ENCODE peak calls at places on chromosomes 12 and 14, in seven cellular contexts. One of them, this sample, is unnamed.

GRCh38 chr12:26198742-26199141 is 3.4 kb downstream of the SSPN start:
- DNase-seq in A549: no peak
- DNase-seq in GM20000: no peak
- DNase-seq in IMR-90: peak
- DNase-seq in AG09319: no peak
- DNase-seq in GM13976: no peak
- DNase-seq in HCT116: no peak
- DNase-seq in this sample: no peak

GRCh38 chr12:6476496-6476895 is 6.0 kb upstream of the VAMP1 start:
- DNase-seq in AG09319: peak
- DNase-seq in GM13976: no peak
- DNase-seq in IMR-90: peak
- DNase-seq in HCT116: no peak
- DNase-seq in A549: no peak
- DNase-seq in GM20000: no peak
- DNase-seq in this sample: no peak

GRCh38 chr14:22379727-22380126 is 209.3 kb downstream of the DAD1 start:
- DNase-seq in A549: no peak
- DNase-seq in AG09319: no peak
- DNase-seq in GM20000: no peak
- DNase-seq in IMR-90: peak
- DNase-seq in GM13976: no peak
- DNase-seq in HCT116: no peak
- DNase-seq in this sample: no peak

GRCh38 chr12:3090238-3091029 is 13.3 kb downstream of the TSPAN9 start:
- DNase-seq in GM20000: no peak
- DNase-seq in HCT116: no peak
- DNase-seq in IMR-90: no peak
- DNase-seq in AG09319: no peak
- DNase-seq in A549: no peak
- DNase-seq in GM13976: no peak
- DNase-seq in this sample: no peak

GRCh38 chr14:99809864-99810854 is 16.9 kb downstream of the EML1 start:
- DNase-seq in AG09319: no peak
- DNase-seq in HCT116: no peak
- DNase-seq in GM20000: no peak
- DNase-seq in A549: no peak
- DNase-seq in IMR-90: no peak
- DNase-seq in GM13976: no peak
- DNase-seq in this sample: no peak

GRCh38 chr12:66269757-66270383 is 32.4 kb upstream of the HELB start:
- DNase-seq in IMR-90: peak
- DNase-seq in GM20000: peak
- DNase-seq in GM13976: peak
- DNase-seq in A549: peak
- DNase-seq in AG09319: peak
- DNase-seq in HCT116: peak
- DNase-seq in this sample: peak

GRCh38 chr12:31737345-31737744 is 8.5 kb upstream of the AMN1 start:
- DNase-seq in GM20000: no peak
- DNase-seq in HCT116: no peak
- DNase-seq in GM13976: no peak
- DNase-seq in AG09319: no peak
- DNase-seq in A549: no peak
- DNase-seq in IMR-90: no peak
- DNase-seq in this sample: no peak

GRCh38 chr12:2384533-2385328 is 331.9 kb downstream of the CACNA1C start:
- DNase-seq in GM13976: no peak
- DNase-seq in HCT116: no peak
- DNase-seq in A549: no peak
- DNase-seq in IMR-90: peak
- DNase-seq in AG09319: peak
- DNase-seq in GM20000: no peak
- DNase-seq in this sample: no peak

GRCh38 chr14:91380610-91381371 is 36.8 kb downstream of the CCDC88C start:
- DNase-seq in AG09319: no peak
- DNase-seq in HCT116: no peak
- DNase-seq in GM20000: no peak
- DNase-seq in A549: no peak
- DNase-seq in IMR-90: no peak
- DNase-seq in GM13976: no peak
- DNase-seq in this sample: no peak

GRCh38 chr14:91385227-91385626 is 32.4 kb downstream of the CCDC88C start:
- DNase-seq in AG09319: no peak
- DNase-seq in A549: no peak
- DNase-seq in GM20000: no peak
- DNase-seq in GM13976: no peak
- DNase-seq in HCT116: no peak
- DNase-seq in IMR-90: no peak
- DNase-seq in this sample: no peak

GRCh38 chr14:91381801-91382670 is 35.6 kb downstream of the CCDC88C start:
- DNase-seq in GM13976: no peak
- DNase-seq in AG09319: no peak
- DNase-seq in HCT116: no peak
- DNase-seq in A549: no peak
- DNase-seq in GM20000: no peak
- DNase-seq in IMR-90: no peak
- DNase-seq in this sample: no peak

GRCh38 chr14:91383439-91383838 is 34.2 kb downstream of the CCDC88C start:
- DNase-seq in GM13976: no peak
- DNase-seq in A549: no peak
- DNase-seq in AG09319: no peak
- DNase-seq in IMR-90: no peak
- DNase-seq in GM20000: no peak
- DNase-seq in HCT116: no peak
- DNase-seq in this sample: no peak

GRCh38 chr14:91382712-91383111 is 34.9 kb downstream of the CCDC88C start:
- DNase-seq in IMR-90: no peak
- DNase-seq in A549: no peak
- DNase-seq in AG09319: no peak
- DNase-seq in GM20000: no peak
- DNase-seq in GM13976: no peak
- DNase-seq in HCT116: no peak
- DNase-seq in this sample: no peak
- TF ChIP-seq CTCF in IMR-90: no peak
- TF ChIP-seq CTCF in A549: no peak
- TF ChIP-seq CTCF in AG09319: no peak
- TF ChIP-seq CTCF in GM20000: no peak
- TF ChIP-seq CTCF in GM13976: no peak
- TF ChIP-seq CTCF in HCT116: no peak
- TF ChIP-seq CTCF in this sample: no peak

DNA sequence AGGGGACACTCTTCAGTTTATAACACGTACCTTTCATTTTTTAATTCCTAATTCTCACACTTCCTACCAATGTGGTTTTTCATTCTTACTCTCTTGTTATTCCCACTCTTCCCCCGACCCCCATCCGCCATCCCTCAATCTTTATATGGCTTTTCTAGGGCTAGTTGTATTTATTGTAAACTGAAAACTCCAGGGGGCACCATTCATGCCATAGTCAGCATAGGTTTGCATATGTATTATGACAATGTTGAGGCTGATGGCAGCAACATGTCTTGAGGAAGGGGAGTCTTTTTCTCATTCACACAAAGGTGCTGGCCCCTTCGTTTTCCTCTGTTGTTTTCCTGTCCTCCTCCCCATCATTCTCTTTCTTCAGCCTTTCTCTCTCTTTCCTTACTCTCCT is 27.7 kb upstream of the LTA4H start:
- DNase-seq in AG09319: no peak
- DNase-seq in GM13976: no peak
- DNase-seq in GM20000: no peak
- DNase-seq in HCT116: no peak
- DNase-seq in A549: peak
- DNase-seq in IMR-90: peak
- DNase-seq in this sample: no peak
- TF ChIP-seq CTCF in AG09319: no peak
- TF ChIP-seq CTCF in GM13976: no peak
- TF ChIP-seq CTCF in GM20000: no peak
- TF ChIP-seq CTCF in HCT116: peak
- TF ChIP-seq CTCF in A549: peak
- TF ChIP-seq CTCF in IMR-90: no peak
- TF ChIP-seq CTCF in this sample: peak

GRCh38 chr12:59780605-59781135 is 184.8 kb downstream of the SLC16A7 start:
- DNase-seq in GM13976: no peak
- DNase-seq in HCT116: peak
- DNase-seq in AG09319: peak
- DNase-seq in A549: peak
- DNase-seq in IMR-90: peak
- DNase-seq in GM20000: no peak
- DNase-seq in this sample: no peak
- TF ChIP-seq CTCF in GM13976: peak
- TF ChIP-seq CTCF in HCT116: peak
- TF ChIP-seq CTCF in AG09319: peak
- TF ChIP-seq CTCF in A549: no peak
- TF ChIP-seq CTCF in IMR-90: peak
- TF ChIP-seq CTCF in GM20000: no peak
- TF ChIP-seq CTCF in this sample: peak

GRCh38 chr12:59834659-59835474 is 239.0 kb downstream of the SLC16A7 start:
- DNase-seq in GM20000: peak
- DNase-seq in GM13976: peak
- DNase-seq in A549: peak
- DNase-seq in AG09319: peak
- DNase-seq in HCT116: peak
- DNase-seq in IMR-90: peak
- DNase-seq in this sample: peak
- TF ChIP-seq CTCF in GM20000: peak
- TF ChIP-seq CTCF in GM13976: peak
- TF ChIP-seq CTCF in A549: peak
- TF ChIP-seq CTCF in AG09319: peak
- TF ChIP-seq CTCF in HCT116: peak
- TF ChIP-seq CTCF in IMR-90: peak
- TF ChIP-seq CTCF in this sample: peak

DNA sequence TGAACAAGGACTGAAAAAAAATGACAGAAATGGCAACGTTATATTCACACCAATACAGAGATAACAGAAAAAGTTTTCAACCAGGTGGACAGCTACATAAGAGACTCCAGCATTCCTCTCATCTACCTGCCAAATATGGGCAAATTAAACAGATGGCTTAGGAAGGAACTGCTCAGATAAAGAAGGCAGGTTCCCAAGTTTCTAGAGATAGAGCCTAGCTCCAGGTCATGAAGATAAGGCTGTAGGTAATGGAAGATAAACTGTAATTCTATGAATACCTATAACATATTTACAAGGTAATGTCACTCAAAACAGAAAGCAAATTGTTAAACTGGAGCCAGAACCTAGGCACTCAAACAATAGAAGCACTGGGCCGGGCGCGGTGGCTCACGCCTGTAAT is 42.5 kb downstream of the GIT2 start:
- DNase-seq in IMR-90: no peak
- DNase-seq in A549: no peak
- DNase-seq in GM13976: no peak
- DNase-seq in HCT116: no peak
- DNase-seq in GM20000: no peak
- DNase-seq in AG09319: no peak
- DNase-seq in this sample: no peak
- TF ChIP-seq CTCF in IMR-90: no peak
- TF ChIP-seq CTCF in A549: no peak
- TF ChIP-seq CTCF in GM13976: no peak
- TF ChIP-seq CTCF in HCT116: no peak
- TF ChIP-seq CTCF in GM20000: no peak
- TF ChIP-seq CTCF in AG09319: no peak
- TF ChIP-seq CTCF in this sample: no peak

This sample was measured in GM12864.